ENCODE peak calls at places on chromosomes 11 and 22, in four cellular contexts. One of them, this sample, is unnamed.

GRCh38 chr11:64745219-64745522 is 1.2 kb upstream of the RASGRP2 start:
- DNase-seq in astrocyte of the spinal cord: no peak
- DNase-seq in ovary: peak
- DNase-seq in mammary epithelial cell: no peak
- DNase-seq in this sample: no peak

GRCh38 chr11:34637303-34637702 is 16.4 kb downstream of the EHF start:
- DNase-seq in mammary epithelial cell: no peak
- DNase-seq in astrocyte of the spinal cord: no peak
- DNase-seq in ovary: no peak
- DNase-seq in this sample: no peak

GRCh38 chr11:118609380-118610219 is 2.2 kb downstream of the PHLDB1 start:
- DNase-seq in mammary epithelial cell: no peak
- DNase-seq in astrocyte of the spinal cord: peak
- DNase-seq in ovary: peak
- DNase-seq in this sample: peak

GRCh38 chr11:46832511-46833214 is 13.4 kb downstream of the CKAP5 start:
- DNase-seq in mammary epithelial cell: no peak
- DNase-seq in astrocyte of the spinal cord: no peak
- DNase-seq in ovary: no peak
- DNase-seq in this sample: no peak

GRCh38 chr11:26558191-26558590 is 13.9 kb downstream of the MUC15 start:
- DNase-seq in mammary epithelial cell: no peak
- DNase-seq in ovary: no peak
- DNase-seq in astrocyte of the spinal cord: peak
- DNase-seq in this sample: no peak

GRCh38 chr11:125215951-125216350 is 51.4 kb downstream of the PKNOX2 start:
- DNase-seq in mammary epithelial cell: no peak
- DNase-seq in astrocyte of the spinal cord: no peak
- DNase-seq in ovary: no peak
- DNase-seq in this sample: no peak

GRCh38 chr11:74212533-74212932 is 41.4 kb downstream of the PPME1 start:
- DNase-seq in ovary: no peak
- DNase-seq in astrocyte of the spinal cord: no peak
- DNase-seq in mammary epithelial cell: no peak
- DNase-seq in this sample: no peak

GRCh38 chr11:120272303-120272702 is 32.4 kb downstream of the POU2F3 start:
- DNase-seq in mammary epithelial cell: peak
- DNase-seq in ovary: no peak
- DNase-seq in astrocyte of the spinal cord: peak
- DNase-seq in this sample: no peak

GRCh38 chr11:210803-211180 is 3.3 kb downstream of the RIC8A start:
- DNase-seq in mammary epithelial cell: no peak
- DNase-seq in astrocyte of the spinal cord: no peak
- DNase-seq in ovary: no peak
- DNase-seq in this sample: peak

GRCh38 chr22:41508770-41509170 is 35.5 kb downstream of the POLR3H start:
- DNase-seq in mammary epithelial cell: no peak
- DNase-seq in ovary: peak
- DNase-seq in astrocyte of the spinal cord: no peak
- DNase-seq in this sample: no peak

GRCh38 chr11:22787565-22788162 is 41.9 kb downstream of the SVIP start:
- DNase-seq in ovary: no peak
- DNase-seq in astrocyte of the spinal cord: peak
- DNase-seq in mammary epithelial cell: peak
- DNase-seq in this sample: no peak

GRCh38 chr22:24429411-24430365 is 2.3 kb downstream of the ADORA2A start:
- DNase-seq in ovary: no peak
- DNase-seq in mammary epithelial cell: peak
- DNase-seq in astrocyte of the spinal cord: peak
- DNase-seq in this sample: peak

DNA sequence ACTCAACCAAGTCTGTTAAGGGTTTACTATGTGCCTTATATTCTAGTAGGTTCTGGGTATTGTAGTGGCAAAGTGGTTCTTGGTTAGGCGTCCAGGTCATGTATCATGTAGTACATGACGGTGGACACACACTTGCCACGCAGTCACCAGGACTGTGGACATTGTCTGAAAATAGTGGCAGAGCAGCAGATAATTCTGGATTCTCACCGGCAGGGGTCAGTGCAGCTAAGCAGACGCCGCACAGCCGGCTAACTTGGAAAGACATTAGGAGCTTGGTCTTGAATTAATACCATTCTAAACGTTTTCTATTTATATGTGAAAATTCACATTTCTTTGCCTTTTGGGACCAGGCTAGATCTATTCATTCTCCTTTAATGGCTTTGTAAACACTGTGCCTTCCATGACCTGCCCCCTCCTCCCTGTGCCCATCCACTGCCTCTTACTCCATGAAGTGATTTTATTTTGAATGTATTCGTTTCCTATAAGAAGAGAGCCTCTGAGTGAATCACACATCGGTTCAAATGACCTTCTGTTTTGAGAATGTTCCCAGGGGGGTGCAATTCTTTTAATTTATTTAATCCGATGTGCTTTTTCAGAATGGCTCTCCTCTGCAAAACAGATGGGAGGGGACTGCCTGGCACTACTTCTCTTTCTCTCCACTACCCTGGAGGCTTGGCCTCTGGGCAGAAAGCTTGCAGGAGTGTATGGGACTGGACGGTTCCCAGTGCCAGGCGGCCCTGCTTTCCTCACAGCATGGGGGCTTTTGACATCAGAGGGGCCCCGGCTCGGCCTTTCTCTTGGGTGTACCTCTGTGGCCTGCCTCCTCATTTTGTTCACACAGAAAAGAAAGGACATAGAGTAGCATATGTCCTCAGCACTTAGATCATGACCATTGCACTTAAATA is 378.0 kb downstream of the NTM start:
- DNase-seq in astrocyte of the spinal cord: peak
- DNase-seq in ovary: no peak
- DNase-seq in mammary epithelial cell: peak
- DNase-seq in this sample: no peak
- TF ChIP-seq CTCF in astrocyte of the spinal cord: peak
- TF ChIP-seq CTCF in ovary: no peak
- TF ChIP-seq CTCF in mammary epithelial cell: peak
- TF ChIP-seq CTCF in this sample: peak

GRCh38 chr11:58649623-58650022 is 27.2 kb downstream of the CNTF start:
- DNase-seq in ovary: no peak
- DNase-seq in mammary epithelial cell: no peak
- DNase-seq in astrocyte of the spinal cord: no peak
- DNase-seq in this sample: no peak

GRCh38 chr11:58647141-58647699 is 24.8 kb downstream of the CNTF start:
- DNase-seq in ovary: no peak
- DNase-seq in astrocyte of the spinal cord: no peak
- DNase-seq in mammary epithelial cell: no peak
- DNase-seq in this sample: no peak

GRCh38 chr11:58652726-58653280 is 30.3 kb downstream of the CNTF start:
- DNase-seq in ovary: no peak
- DNase-seq in astrocyte of the spinal cord: no peak
- DNase-seq in mammary epithelial cell: no peak
- DNase-seq in this sample: no peak

GRCh38 chr11:58647866-58648265 is 25.4 kb downstream of the CNTF start:
- DNase-seq in astrocyte of the spinal cord: no peak
- DNase-seq in mammary epithelial cell: no peak
- DNase-seq in ovary: no peak
- DNase-seq in this sample: no peak

DNA sequence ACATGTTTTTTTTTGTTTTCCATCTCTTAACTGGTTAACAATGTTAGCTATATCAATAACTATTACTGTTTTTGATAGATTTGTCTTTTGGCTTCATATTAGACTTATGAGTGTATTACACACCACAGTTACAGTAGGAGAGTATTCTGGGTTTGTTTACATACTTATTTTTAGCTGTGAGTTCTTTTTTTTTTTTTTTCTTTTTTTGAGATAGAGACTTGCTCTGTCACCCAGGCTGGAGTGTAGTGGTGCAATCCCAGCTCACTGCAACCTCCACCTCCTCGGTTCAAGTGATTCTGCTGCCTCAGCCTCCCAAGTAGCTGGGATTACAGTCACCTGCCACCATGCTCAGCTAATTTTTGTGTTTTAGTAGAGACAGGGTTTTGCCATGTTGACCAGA is 28.0 kb downstream of the CNTF start:
- DNase-seq in astrocyte of the spinal cord: no peak
- DNase-seq in mammary epithelial cell: no peak
- DNase-seq in ovary: no peak
- DNase-seq in this sample: no peak
- TF ChIP-seq CTCF in astrocyte of the spinal cord: no peak
- TF ChIP-seq CTCF in mammary epithelial cell: no peak
- TF ChIP-seq CTCF in ovary: no peak
- TF ChIP-seq CTCF in this sample: no peak

GRCh38 chr11:62796281-62796680 is 4.5 kb upstream of the TMEM223 start:
- DNase-seq in ovary: no peak
- DNase-seq in astrocyte of the spinal cord: no peak
- DNase-seq in mammary epithelial cell: no peak
- DNase-seq in this sample: no peak

GRCh38 chr11:62791501-62792192 is at the start of gene TMEM223:
- DNase-seq in mammary epithelial cell: peak
- DNase-seq in ovary: peak
- DNase-seq in astrocyte of the spinal cord: peak
- DNase-seq in this sample: peak

GRCh38 chr11:62789576-62789975 is 2.2 kb downstream of the TMEM223 start:
- DNase-seq in mammary epithelial cell: no peak
- DNase-seq in astrocyte of the spinal cord: no peak
- DNase-seq in ovary: no peak
- DNase-seq in this sample: no peak

GRCh38 chr11:62792193-62792575 is 378 bp upstream of the TMEM223 start:
- DNase-seq in mammary epithelial cell: no peak
- DNase-seq in ovary: no peak
- DNase-seq in astrocyte of the spinal cord: no peak
- DNase-seq in this sample: no peak

GRCh38 chr11:62794201-62794775 is 2.5 kb upstream of the TMEM223 start:
- DNase-seq in mammary epithelial cell: no peak
- DNase-seq in ovary: no peak
- DNase-seq in astrocyte of the spinal cord: no peak
- DNase-seq in this sample: no peak
- TF ChIP-seq CTCF in mammary epithelial cell: no peak
- TF ChIP-seq CTCF in ovary: no peak
- TF ChIP-seq CTCF in astrocyte of the spinal cord: no peak
- TF ChIP-seq CTCF in this sample: no peak

GRCh38 chr11:83306385-83307080 is 20.4 kb upstream of the CCDC90B start:
- DNase-seq in mammary epithelial cell: no peak
- DNase-seq in astrocyte of the spinal cord: no peak
- DNase-seq in ovary: no peak
- DNase-seq in this sample: no peak

DNA sequence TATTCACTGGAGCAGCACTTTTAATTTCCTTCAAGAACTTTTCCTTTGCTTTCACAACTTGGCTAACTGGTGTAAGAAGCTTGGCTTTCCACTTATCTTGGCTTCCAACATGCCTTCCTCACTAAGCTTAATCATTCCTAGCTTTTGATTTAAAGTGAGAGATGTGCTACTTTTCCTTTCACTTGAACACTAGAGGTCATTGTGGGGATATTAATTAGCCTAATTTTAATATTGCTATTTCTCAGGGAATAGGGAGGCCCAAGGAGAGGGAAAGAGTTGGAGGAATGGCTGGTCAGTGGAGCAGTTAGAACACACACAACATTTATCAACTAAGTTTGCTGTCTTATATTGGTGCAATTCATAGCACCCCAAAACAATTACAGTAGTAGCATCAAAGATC is 24.6 kb upstream of the CCDC90B start:
- DNase-seq in ovary: no peak
- DNase-seq in mammary epithelial cell: no peak
- DNase-seq in astrocyte of the spinal cord: no peak
- DNase-seq in this sample: no peak
- TF ChIP-seq CTCF in ovary: no peak
- TF ChIP-seq CTCF in mammary epithelial cell: no peak
- TF ChIP-seq CTCF in astrocyte of the spinal cord: no peak
- TF ChIP-seq CTCF in this sample: no peak

GRCh38 chr11:69880803-69881445 is 61.7 kb upstream of the FGF3 start:
- DNase-seq in ovary: peak
- DNase-seq in mammary epithelial cell: no peak
- DNase-seq in astrocyte of the spinal cord: no peak
- DNase-seq in this sample: peak

GRCh38 chr11:69882270-69882608 is 63.0 kb upstream of the FGF3 start:
- DNase-seq in astrocyte of the spinal cord: no peak
- DNase-seq in ovary: no peak
- DNase-seq in mammary epithelial cell: no peak
- DNase-seq in this sample: peak

GRCh38 chr11:69883292-69884255 is 64.4 kb upstream of the FGF3 start:
- DNase-seq in mammary epithelial cell: no peak
- DNase-seq in astrocyte of the spinal cord: no peak
- DNase-seq in ovary: no peak
- DNase-seq in this sample: peak

GRCh38 chr11:69880041-69880802 is 61.0 kb upstream of the FGF3 start:
- DNase-seq in mammary epithelial cell: no peak
- DNase-seq in ovary: peak
- DNase-seq in astrocyte of the spinal cord: no peak
- DNase-seq in this sample: peak

DNA sequence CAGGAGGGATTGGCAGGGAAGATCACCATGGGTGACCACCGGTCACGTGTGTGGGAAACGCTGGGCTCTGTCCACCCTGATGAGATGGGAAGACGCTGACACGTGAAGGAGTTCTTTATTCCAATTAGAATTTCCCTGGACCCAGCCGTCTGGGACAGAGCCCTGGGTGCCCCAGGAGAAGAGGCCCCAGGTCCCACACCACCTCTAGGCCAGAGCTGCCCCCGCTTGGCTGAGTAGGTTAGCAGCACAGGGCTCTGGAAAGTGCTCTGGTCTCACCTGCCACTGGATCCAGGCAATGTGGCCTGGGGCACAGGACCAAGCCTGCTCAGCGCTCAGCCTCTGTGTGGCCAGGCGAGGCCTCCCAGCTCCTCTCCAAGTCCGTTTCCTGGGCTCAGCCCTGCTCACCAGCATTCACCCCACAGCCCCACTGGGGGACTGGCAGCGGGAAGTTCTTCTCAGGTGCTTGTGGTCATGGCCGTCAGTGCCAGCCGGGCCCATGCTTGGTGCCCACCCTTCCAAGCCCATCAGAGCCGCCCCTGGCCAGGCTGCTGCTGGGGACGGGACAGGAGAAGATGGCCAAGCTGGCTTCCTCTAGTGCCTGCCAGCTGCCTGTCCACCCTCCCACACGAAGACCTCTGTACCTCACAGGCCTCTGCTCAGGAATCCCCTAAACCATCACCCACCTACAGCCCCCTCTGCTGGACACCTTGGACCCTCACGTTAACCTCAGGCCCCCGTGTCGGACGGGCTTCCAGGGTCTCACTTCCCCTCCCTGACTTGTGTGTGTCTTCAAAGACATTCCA is 62.5 kb upstream of the FGF3 start:
- DNase-seq in mammary epithelial cell: no peak
- DNase-seq in ovary: no peak
- DNase-seq in astrocyte of the spinal cord: no peak
- DNase-seq in this sample: peak
- TF ChIP-seq CTCF in mammary epithelial cell: no peak
- TF ChIP-seq CTCF in ovary: no peak
- TF ChIP-seq CTCF in astrocyte of the spinal cord: no peak
- TF ChIP-seq CTCF in this sample: peak

GRCh38 chr11:131867457-131868257 is 497.2 kb downstream of the NTM start:
- DNase-seq in mammary epithelial cell: peak
- DNase-seq in astrocyte of the spinal cord: peak
- DNase-seq in ovary: no peak
- DNase-seq in this sample: no peak
- TF ChIP-seq CTCF in mammary epithelial cell: peak
- TF ChIP-seq CTCF in astrocyte of the spinal cord: peak
- TF ChIP-seq CTCF in ovary: no peak
- TF ChIP-seq CTCF in this sample: peak